ENCODE peak calls at places on chromosomes 13 and 19, in six cellular contexts. M is K562, X is H1, P is HCT116, F is GM12878, T is HepG2. I is an unnamed sample.

GRCh38 chr13:95800455-95800854 is 123.5 kb downstream of the DNAJC3 start:
- DNase-seq in M (no peak), X (no peak), P (no peak), F (no peak), T (no peak), I (no peak)

GRCh38 chr13:113220877-113221276 is 11.5 kb downstream of the CUL4A start:
- DNase-seq in M (no peak), X (no peak), P (no peak), F (no peak), T (no peak), I (no peak)

GRCh38 chr19:56595548-56595899 is 422 bp downstream of the ZNF71 start:
- DNase-seq in M (no peak), X (no peak), P (no peak), F (no peak), T (no peak), I (no peak)

GRCh38 chr19:34963531-34964406 is at the start of gene ZNF792:
- DNase-seq in M (peak), X (peak), P (peak), F (no peak), T (peak), I (peak)

GRCh38 chr13:50676602-50677001 is 166.9 kb downstream of the DLEU7 start:
- DNase-seq in M (no peak), X (no peak), P (no peak), F (no peak), T (no peak), I (no peak)

GRCh38 chr19:6639439-6639838 is 30.5 kb downstream of the TNFSF14 start:
- DNase-seq in M (no peak), X (no peak), P (no peak), F (no peak), T (no peak), I (no peak)

GRCh38 chr19:46913852-46914430 is 53.1 kb downstream of the ARHGAP35 start:
- DNase-seq in M (no peak), X (no peak), P (no peak), F (peak), T (no peak), I (no peak)

GRCh38 chr13:39531646-39532045 is 71.3 kb downstream of the LHFPL6 start:
- DNase-seq in M (no peak), X (no peak), P (no peak), F (no peak), T (no peak), I (no peak)

GRCh38 chr19:6947745-6948144 is 60.4 kb downstream of the ADGRE1 start:
- DNase-seq in M (no peak), X (no peak), P (peak), F (peak), T (peak), I (no peak)

GRCh38 chr19:57302727-57303401 is 17.4 kb upstream of the ZNF543 start:
- DNase-seq in M (no peak), X (no peak), P (no peak), F (no peak), T (no peak), I (no peak)

GRCh38 chr13:98965325-98965724 is 12.5 kb downstream of the DOCK9 start:
- DNase-seq in M (no peak), X (no peak), P (no peak), F (no peak), T (no peak), I (no peak)

GRCh38 chr19:48495391-48495790 is 16.2 kb downstream of the LMTK3 start:
- DNase-seq in M (no peak), X (no peak), P (no peak), F (no peak), T (no peak), I (no peak)

GRCh38 chr13:26208292-26208691 is 13.8 kb downstream of the RNF6 start:
- DNase-seq in M (no peak), X (no peak), P (no peak), F (no peak), T (no peak), I (no peak)

GRCh38 chr13:45300190-45300985 is 40.6 kb downstream of the TPT1 start:
- DNase-seq in M (no peak), X (no peak), P (no peak), F (no peak), T (no peak), I (no peak)

GRCh38 chr13:98476538-98476966 is 100.4 kb downstream of the STK24 start:
- DNase-seq in M (peak), X (no peak), P (peak), F (peak), T (no peak), I (no peak)

GRCh38 chr19:15353908-15354307 is 21.6 kb upstream of the BRD4 start:
- DNase-seq in M (no peak), X (no peak), P (no peak), F (no peak), T (no peak), I (no peak)

GRCh38 chr19:56071151-56071550 is 49.9 kb downstream of the ZNF787 start:
- DNase-seq in M (peak), X (no peak), P (peak), F (no peak), T (peak), I (no peak)

GRCh38 chr13:27170521-27171243 is 929 bp downstream of the USP12 start:
- DNase-seq in M (peak), X (peak), P (peak), F (no peak), T (peak), I (no peak)

GRCh38 chr13:82772802-82773201 is 1109.5 kb downstream of the SLITRK1 start:
- DNase-seq in M (no peak), X (no peak), P (no peak), F (no peak), T (no peak), I (no peak)

GRCh38 chr13:74128171-74128767 is 5.9 kb downstream of the KLF12 start:
- DNase-seq in M (no peak), X (no peak), P (no peak), F (no peak), T (peak), I (no peak)

GRCh38 chr13:44487989-44488388 is 88.1 kb downstream of the TSC22D1 start:
- DNase-seq in M (no peak), X (no peak), P (no peak), F (peak), T (no peak), I (no peak)

GRCh38 chr19:33580026-33580644 is 41.6 kb upstream of the CHST8 start:
- DNase-seq in M (no peak), X (no peak), P (no peak), F (no peak), T (peak), I (no peak)

GRCh38 chr19:32177686-32178085 is 167.7 kb upstream of the ZNF507 start:
- DNase-seq in M (no peak), X (no peak), P (no peak), F (no peak), T (no peak), I (no peak)

GRCh38 chr13:30364133-30364532 is 56.8 kb upstream of the KATNAL1 start:
- DNase-seq in M (peak), X (no peak), P (no peak), F (no peak), T (no peak), I (no peak)

GRCh38 chr13:51148223-51148951 is 37.3 kb upstream of the C13orf42 start:
- DNase-seq in M (no peak), X (peak), P (no peak), F (no peak), T (no peak), I (no peak)

GRCh38 chr13:51802601-51803000 is 1.4 kb downstream of the DHRS12 start:
- DNase-seq in M (no peak), X (no peak), P (no peak), F (no peak), T (no peak), I (no peak)

GRCh38 chr13:60338754-60339153 is 58.3 kb upstream of the TDRD3 start:
- DNase-seq in M (no peak), X (no peak), P (no peak), F (no peak), T (no peak), I (no peak)

GRCh38 chr13:33205224-33205623 is 80.3 kb downstream of the STARD13 start:
- DNase-seq in M (no peak), X (no peak), P (no peak), F (no peak), T (no peak), I (no peak)

GRCh38 chr19:29843180-29844051 is 31.6 kb downstream of the CCNE1 start:
- DNase-seq in M (peak), X (peak), P (no peak), F (no peak), T (no peak), I (no peak)

GRCh38 chr13:44819245-44819644 is 170.0 kb downstream of the NUFIP1 start:
- DNase-seq in M (no peak), X (no peak), P (peak), F (no peak), T (peak), I (no peak)

DNA sequence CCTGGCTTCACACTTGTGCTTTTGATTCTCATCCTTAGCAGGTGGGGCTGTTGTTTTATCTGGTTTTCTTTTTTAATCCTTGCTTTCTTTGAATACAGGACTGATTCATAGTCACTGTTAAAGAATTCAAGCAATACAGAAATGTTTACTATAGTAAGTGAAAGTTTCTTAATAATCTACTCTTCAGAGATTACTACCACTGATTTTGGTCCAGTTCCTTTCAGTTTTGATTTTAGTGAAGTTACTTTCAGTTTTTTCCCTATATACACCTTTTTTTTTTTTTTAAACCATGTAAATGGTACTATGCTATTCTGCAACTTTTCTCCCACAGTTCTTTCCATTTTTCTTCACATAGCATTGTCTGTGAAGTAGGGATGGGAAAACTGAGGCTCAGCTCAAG is 53.6 kb downstream of the GATAD2A start:
- DNase-seq in M (no peak), X (no peak), P (no peak), F (no peak), T (no peak), I (no peak)
- H3K9ac ChIP-seq in M (no peak), X (no peak), P (no peak), F (no peak), T (no peak), I (no peak)

GRCh38 chr13:41059466-41059865 is 1.8 kb upstream of the WBP4 start:
- DNase-seq in M (no peak), X (no peak), P (no peak), F (no peak), T (no peak), I (no peak)
- TF ChIP-seq ZNF274 in M (no peak), X (no peak), P (no peak), F (no peak), T (no peak), I (no peak)

GRCh38 chr13:108807841-108808240 is 178.4 kb downstream of the MYO16 start:
- DNase-seq in M (no peak), X (no peak), P (no peak), F (no peak), T (no peak), I (no peak)
- H3K9ac ChIP-seq in M (no peak), X (no peak), P (no peak), F (no peak), T (no peak), I (no peak)

DNA sequence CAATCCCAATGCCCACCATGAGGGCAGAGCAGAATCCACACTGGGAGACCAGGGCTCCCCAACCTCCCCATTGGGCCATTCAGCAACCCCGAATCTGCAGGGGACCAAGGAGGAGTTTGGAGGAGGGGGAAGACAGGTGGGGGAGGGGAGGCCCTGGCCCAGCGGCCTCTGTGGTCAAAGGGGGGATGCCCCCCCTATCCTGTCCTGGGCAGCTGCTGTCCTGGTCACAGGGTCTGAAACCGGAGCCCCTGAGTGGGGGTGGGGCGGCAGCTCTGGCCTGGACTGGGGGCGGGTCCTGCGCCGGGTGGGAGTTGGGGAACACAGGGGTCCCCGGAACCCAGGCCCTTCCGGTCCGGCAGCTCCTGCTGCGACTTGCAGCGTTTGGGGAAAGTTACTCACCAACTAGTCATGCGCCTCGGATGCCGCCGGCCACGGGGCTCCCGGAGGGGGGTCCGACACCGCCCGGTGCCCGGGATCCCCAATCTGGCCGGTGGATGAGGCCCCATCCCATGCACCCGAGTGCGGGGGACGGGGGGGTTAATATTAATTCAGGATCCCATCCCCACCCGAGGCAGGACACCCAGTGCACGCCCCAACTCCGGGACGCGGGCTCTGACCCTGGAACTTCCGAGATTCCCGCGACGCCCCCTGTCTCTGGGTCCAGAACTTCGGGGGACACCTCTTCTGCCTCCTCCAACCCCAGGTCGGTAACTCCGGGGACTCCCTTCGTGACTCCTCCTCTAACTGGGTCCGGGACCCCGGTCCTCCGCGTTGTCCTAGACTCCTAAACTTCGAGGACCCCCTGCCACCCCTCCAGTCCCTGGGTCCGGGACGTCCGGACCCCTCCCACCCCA is 868 bp downstream of the HOMER3 start:
- DNase-seq in M (no peak), X (peak), P (no peak), F (no peak), T (no peak), I (no peak)
- TF ChIP-seq ZNF274 in M (no peak), X (no peak), P (no peak), F (no peak), T (no peak), I (no peak)

DNA sequence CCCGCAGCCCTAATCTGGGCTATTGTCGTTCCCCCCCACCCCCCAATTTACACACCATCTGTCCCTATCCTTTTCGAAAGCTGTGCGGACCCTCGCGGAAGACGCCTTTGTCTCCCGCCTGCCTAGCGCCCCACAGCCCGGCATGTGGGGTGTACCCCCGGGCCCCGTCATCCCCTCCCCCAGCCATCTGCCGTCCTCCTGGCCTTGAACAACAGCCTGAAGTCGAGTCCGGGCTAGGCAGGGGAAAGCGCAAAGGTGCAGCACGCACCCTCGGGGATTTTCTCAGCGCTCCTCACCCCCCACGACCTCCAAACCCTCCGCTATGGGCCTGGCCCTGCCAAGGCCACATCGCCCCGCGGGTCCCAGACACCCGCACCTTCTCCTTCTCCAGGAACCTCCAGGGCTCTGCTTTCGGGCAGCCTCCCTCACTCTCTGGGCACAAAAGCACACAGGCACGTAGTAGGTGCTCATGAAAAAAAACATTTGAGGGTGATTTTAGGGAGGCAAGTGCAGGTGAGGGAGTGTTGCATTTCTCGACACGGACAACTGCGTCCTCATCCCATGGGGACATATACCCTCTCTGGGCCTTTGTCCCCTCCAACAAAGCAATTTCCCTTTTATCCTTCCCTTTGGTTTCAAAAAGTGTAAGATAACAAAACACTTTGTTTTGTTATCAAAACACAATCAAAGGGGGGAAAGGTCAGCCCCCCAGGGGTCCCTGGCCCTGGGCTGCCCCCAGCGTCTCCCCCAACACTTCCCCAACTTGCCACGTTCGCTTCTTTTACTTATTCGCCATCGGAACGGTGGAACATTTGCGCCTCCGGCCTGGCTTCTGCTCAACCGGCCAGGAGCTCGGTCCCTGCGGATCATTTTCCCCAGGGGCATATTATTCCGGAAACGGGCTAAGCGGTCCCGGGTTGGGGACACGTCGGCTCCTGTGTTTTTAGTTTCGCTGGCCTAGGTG is 16.4 kb downstream of the CCDC124 start:
- DNase-seq in M (no peak), X (peak), P (no peak), F (no peak), T (no peak), I (no peak)
- H3K9ac ChIP-seq in M (peak), X (peak), P (no peak), F (no peak), T (no peak), I (peak)

GRCh38 chr19:8306235-8307054 is 1.7 kb downstream of the CD320 start:
- DNase-seq in M (peak), X (peak), P (no peak), F (no peak), T (no peak), I (no peak)
- TF ChIP-seq ZNF274 in M (no peak), X (no peak), P (no peak), F (no peak), T (no peak), I (no peak)

GRCh38 chr19:45086453-45086852 is 6.5 kb upstream of the PPP1R37 start:
- DNase-seq in M (no peak), X (no peak), P (no peak), F (no peak), T (no peak), I (no peak)

GRCh38 chr19:45078390-45079062 is 534 bp upstream of the GEMIN7 start:
- DNase-seq in M (no peak), X (no peak), P (no peak), F (no peak), T (no peak), I (no peak)

GRCh38 chr19:45079911-45080469 is 930 bp downstream of the GEMIN7 start:
- DNase-seq in M (no peak), X (peak), P (no peak), F (no peak), T (no peak), I (no peak)

GRCh38 chr19:45079063-45079910 is at the start of gene GEMIN7:
- DNase-seq in M (peak), X (peak), P (peak), F (peak), T (peak), I (peak)

GRCh38 chr19:45082170-45082569 is 3.1 kb downstream of the GEMIN7 start:
- DNase-seq in M (no peak), X (no peak), P (no peak), F (no peak), T (no peak), I (no peak)
- H3K9ac ChIP-seq in M (peak), X (no peak), P (no peak), F (no peak), T (no peak), I (no peak)

GRCh38 chr13:101552797-101553196 is 100.3 kb downstream of the ITGBL1 start:
- DNase-seq in M (no peak), X (no peak), P (no peak), F (no peak), T (no peak), I (no peak)
- TF ChIP-seq ZNF274 in M (no peak), X (no peak), P (no peak), F (no peak), T (no peak), I (no peak)

I was measured in NT2/D1.